ENCODE peak calls at places on chromosomes 6 and 20, in nine cellular contexts. One of them, this sample, is unnamed.

GRCh38 chr6:134956676-134957075 is 6.8 kb upstream of the ALDH8A1 start:
- DNase-seq in skeletal muscle cell: no peak
- DNase-seq in GM19239: no peak
- DNase-seq in A172: no peak
- DNase-seq in hepatic stellate cell: no peak
- DNase-seq in hypothalamus: no peak
- DNase-seq in WTC11: no peak
- DNase-seq in GM12865: no peak
- DNase-seq in GM04504: no peak
- DNase-seq in this sample: no peak

GRCh38 chr20:37158248-37158647 is 20.9 kb upstream of the RPN2 start:
- DNase-seq in A172: no peak
- DNase-seq in skeletal muscle cell: no peak
- DNase-seq in hepatic stellate cell: no peak
- DNase-seq in hypothalamus: no peak
- DNase-seq in GM04504: no peak
- DNase-seq in GM19239: no peak
- DNase-seq in WTC11: no peak
- DNase-seq in GM12865: no peak
- DNase-seq in this sample: no peak

GRCh38 chr6:41636803-41637178 is 1.5 kb upstream of the MDFI start:
- DNase-seq in GM12865: no peak
- DNase-seq in WTC11: peak
- DNase-seq in hypothalamus: no peak
- DNase-seq in skeletal muscle cell: no peak
- DNase-seq in GM19239: no peak
- DNase-seq in GM04504: no peak
- DNase-seq in hepatic stellate cell: no peak
- DNase-seq in A172: peak
- DNase-seq in this sample: peak

GRCh38 chr6:89940225-89941027 is 46.2 kb downstream of the GJA10 start:
- DNase-seq in GM04504: peak
- DNase-seq in A172: peak
- DNase-seq in hypothalamus: peak
- DNase-seq in skeletal muscle cell: peak
- DNase-seq in GM19239: peak
- DNase-seq in hepatic stellate cell: peak
- DNase-seq in GM12865: peak
- DNase-seq in WTC11: peak
- DNase-seq in this sample: peak

GRCh38 chr6:38404355-38404754 is 235.4 kb downstream of the BTBD9 start:
- DNase-seq in GM04504: no peak
- DNase-seq in skeletal muscle cell: no peak
- DNase-seq in hypothalamus: no peak
- DNase-seq in A172: no peak
- DNase-seq in hepatic stellate cell: no peak
- DNase-seq in GM12865: peak
- DNase-seq in WTC11: no peak
- DNase-seq in GM19239: no peak
- DNase-seq in this sample: no peak

GRCh38 chr6:3797231-3798200 is 46.0 kb upstream of the PXDC1 start:
- DNase-seq in hypothalamus: no peak
- DNase-seq in skeletal muscle cell: no peak
- DNase-seq in A172: peak
- DNase-seq in WTC11: no peak
- DNase-seq in hepatic stellate cell: peak
- DNase-seq in GM12865: no peak
- DNase-seq in GM04504: no peak
- DNase-seq in GM19239: no peak
- DNase-seq in this sample: no peak

GRCh38 chr6:151292974-151293373 is 53.2 kb downstream of the AKAP12 start:
- DNase-seq in WTC11: no peak
- DNase-seq in GM04504: no peak
- DNase-seq in skeletal muscle cell: no peak
- DNase-seq in hepatic stellate cell: no peak
- DNase-seq in hypothalamus: no peak
- DNase-seq in A172: no peak
- DNase-seq in GM19239: no peak
- DNase-seq in GM12865: no peak
- DNase-seq in this sample: no peak

GRCh38 chr20:19440660-19441527 is 228.5 kb downstream of the SLC24A3 start:
- DNase-seq in GM12865: no peak
- DNase-seq in WTC11: no peak
- DNase-seq in GM19239: no peak
- DNase-seq in skeletal muscle cell: no peak
- DNase-seq in GM04504: no peak
- DNase-seq in hepatic stellate cell: no peak
- DNase-seq in A172: no peak
- DNase-seq in hypothalamus: no peak
- DNase-seq in this sample: no peak

GRCh38 chr20:47150403-47151152 is 205.9 kb downstream of the ZMYND8 start:
- DNase-seq in GM04504: peak
- DNase-seq in hypothalamus: peak
- DNase-seq in WTC11: peak
- DNase-seq in A172: peak
- DNase-seq in hepatic stellate cell: peak
- DNase-seq in GM19239: peak
- DNase-seq in GM12865: peak
- DNase-seq in skeletal muscle cell: no peak
- DNase-seq in this sample: peak

GRCh38 chr6:169232507-169232931 is 21.1 kb downstream of the THBS2 start:
- DNase-seq in A172: no peak
- DNase-seq in GM19239: no peak
- DNase-seq in hypothalamus: no peak
- DNase-seq in GM04504: no peak
- DNase-seq in GM12865: no peak
- DNase-seq in hepatic stellate cell: no peak
- DNase-seq in WTC11: no peak
- DNase-seq in skeletal muscle cell: no peak
- DNase-seq in this sample: no peak

GRCh38 chr6:77462359-77463307 is 658 bp downstream of the HTR1B start:
- DNase-seq in GM04504: no peak
- DNase-seq in GM19239: no peak
- DNase-seq in hepatic stellate cell: peak
- DNase-seq in WTC11: peak
- DNase-seq in skeletal muscle cell: no peak
- DNase-seq in A172: no peak
- DNase-seq in GM12865: peak
- DNase-seq in hypothalamus: no peak
- DNase-seq in this sample: no peak

GRCh38 chr20:21338291-21338690 is 35.2 kb downstream of the XRN2 start:
- DNase-seq in skeletal muscle cell: no peak
- DNase-seq in GM12865: no peak
- DNase-seq in hepatic stellate cell: no peak
- DNase-seq in A172: no peak
- DNase-seq in GM19239: no peak
- DNase-seq in hypothalamus: no peak
- DNase-seq in WTC11: no peak
- DNase-seq in GM04504: no peak
- DNase-seq in this sample: no peak

GRCh38 chr6:82275686-82276085 is 28.1 kb upstream of the IBTK start:
- DNase-seq in skeletal muscle cell: no peak
- DNase-seq in A172: no peak
- DNase-seq in hepatic stellate cell: no peak
- DNase-seq in GM19239: no peak
- DNase-seq in hypothalamus: no peak
- DNase-seq in GM12865: no peak
- DNase-seq in GM04504: no peak
- DNase-seq in WTC11: no peak
- DNase-seq in this sample: no peak